ENCODE peak calls at places on chromosomes 6 and 20, in five cellular contexts. H is heart right ventricle; E is body of pancreas; Y is naive thymus-derived CD4-positive, alpha-beta T cell; X is adrenal gland. N is an unnamed sample.
A peak's percentile ranks its signal among the peaks of the same experiment; 100 is the strongest.

GRCh38 chr6:36504982-36505381 is 42.3 kb downstream of the STK38 start:
- DNase-seq in H (no peak), E (no peak), X (no peak), Y (no peak), N (no peak)

GRCh38 chr6:116180375-116180774 is 54.4 kb upstream of the COL10A1 start:
- DNase-seq in X (no peak), H (no peak), Y (no peak), E (no peak), N (no peak)

GRCh38 chr6:16345449-16346330 is 107.3 kb downstream of the GMPR start:
- DNase-seq in E (no peak), X (peak; percentile 73), H (no peak), Y (no peak), N (no peak)

GRCh38 chr6:148528292-148528691 is 185.7 kb downstream of the SASH1 start:
- DNase-seq in Y (no peak), H (no peak), X (no peak), E (no peak), N (peak; percentile 53)

GRCh38 chr6:3346476-3346875 is 87.7 kb downstream of the PSMG4 start:
- DNase-seq in H (no peak), E (no peak), X (no peak), Y (no peak), N (no peak)

GRCh38 chr6:160227038-160227768 is 31.4 kb downstream of the SLC22A2 start:
- DNase-seq in H (no peak), X (no peak), E (no peak), Y (no peak), N (no peak)

GRCh38 chr6:87660226-87660886 is 41.7 kb downstream of the AKIRIN2 start:
- DNase-seq in H (no peak), E (no peak), X (peak; percentile 78), Y (no peak), N (no peak)

GRCh38 chr6:15628499-15629131 is 34.2 kb downstream of the DTNBP1 start:
- DNase-seq in Y (peak; percentile 5), H (no peak), E (peak; percentile 15), X (no peak), N (no peak)

GRCh38 chr20:62737271-62737761 is 28.7 kb downstream of the NTSR1 start:
- DNase-seq in E (no peak), H (no peak), Y (no peak), X (no peak), N (no peak)

GRCh38 chr20:47464380-47465101 is 37.1 kb upstream of the NCOA3 start:
- DNase-seq in H (peak; percentile 53), E (peak; percentile 82), X (peak; percentile 86), Y (no peak), N (no peak)

GRCh38 chr6:6736753-6737654 is 148.5 kb downstream of the LY86 start:
- DNase-seq in Y (no peak), H (peak; percentile 73), E (no peak), X (peak; percentile 89), N (no peak)

GRCh38 chr6:116450185-116450710 is 10.9 kb upstream of the CALHM6 start:
- DNase-seq in X (no peak), H (no peak), E (no peak), Y (no peak), N (no peak)

GRCh38 chr6:82877213-82878195 is 188.1 kb downstream of the UBE3D start:
- DNase-seq in Y (no peak), X (no peak), E (no peak), H (no peak), N (peak; percentile 81)

GRCh38 chr6:161137839-161138544 is 135.9 kb downstream of the AGPAT4 start:
- DNase-seq in E (no peak), Y (no peak), X (no peak), H (no peak), N (peak; percentile 29)

GRCh38 chr20:55947701-55948100 is 57.6 kb downstream of the CBLN4 start:
- DNase-seq in E (no peak), X (no peak), Y (no peak), H (no peak), N (no peak)

GRCh38 chr6:164109770-164110140 is 695.2 kb downstream of the QKI start:
- DNase-seq in X (peak; percentile 47), H (peak; percentile 66), E (peak; percentile 21), Y (no peak), N (no peak)

GRCh38 chr6:80185492-80185891 is 79.0 kb downstream of the BCKDHB start:
- DNase-seq in Y (no peak), X (no peak), E (no peak), H (no peak), N (no peak)

GRCh38 chr6:158816329-158816728 is 2.8 kb downstream of the EZR start:
- DNase-seq in Y (no peak), X (no peak), E (no peak), H (no peak), N (no peak)

GRCh38 chr6:104639671-104640070 is 220.0 kb downstream of the HACE1 start:
- DNase-seq in E (no peak), X (no peak), H (no peak), Y (no peak), N (no peak)

GRCh38 chr20:610130-611046 is at the start of gene TCF15:
- DNase-seq in H (peak; percentile 67), Y (no peak), X (no peak), E (no peak), N (no peak)

GRCh38 chr6:128350416-128351254 is 169.8 kb downstream of the PTPRK start:
- DNase-seq in H (no peak), X (no peak), E (no peak), Y (no peak), N (no peak)

DNA sequence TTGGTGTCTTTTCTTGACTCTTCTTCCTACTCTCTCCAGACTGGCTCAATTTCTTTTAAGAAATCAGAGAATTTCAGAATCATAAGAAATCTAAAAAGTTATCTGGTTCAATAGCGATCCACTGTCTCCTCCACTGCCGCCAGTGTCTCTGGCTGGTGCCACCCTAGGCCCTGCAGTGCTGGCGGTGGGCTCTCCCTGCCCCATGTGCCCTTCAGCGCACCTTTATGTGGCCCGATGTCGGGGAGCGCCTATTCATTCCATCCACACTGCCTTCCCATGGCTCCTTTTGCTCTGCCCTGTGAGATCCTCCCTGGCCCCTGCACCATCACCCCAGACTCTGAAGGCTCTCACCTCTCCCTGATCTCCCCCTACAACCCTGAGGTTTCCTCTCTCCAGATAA is 62.8 kb downstream of the TBXT start:
- DNase-seq in E (no peak), H (no peak), X (no peak), Y (no peak), N (no peak)
- H3K27ac ChIP-seq in E (no peak overlapping the region), H (no peak overlapping the region), X (no peak overlapping the region), Y (no peak overlapping the region), N (no peak overlapping the region)

GRCh38 chr6:43254138-43254817 is 11.0 kb downstream of the TTBK1 start:
- DNase-seq in Y (no peak), E (no peak), X (peak; percentile 49), H (no peak), N (no peak)

GRCh38 chr6:43248791-43249190 is 5.5 kb downstream of the TTBK1 start:
- DNase-seq in X (no peak), Y (no peak), H (no peak), E (no peak), N (no peak)

GRCh38 chr6:43253401-43253800 is 10.1 kb downstream of the TTBK1 start:
- DNase-seq in H (no peak), E (no peak), Y (no peak), X (no peak), N (no peak)

GRCh38 chr6:43248107-43248506 is 4.8 kb downstream of the TTBK1 start:
- DNase-seq in H (no peak), X (no peak), E (no peak), Y (no peak), N (no peak)

DNA sequence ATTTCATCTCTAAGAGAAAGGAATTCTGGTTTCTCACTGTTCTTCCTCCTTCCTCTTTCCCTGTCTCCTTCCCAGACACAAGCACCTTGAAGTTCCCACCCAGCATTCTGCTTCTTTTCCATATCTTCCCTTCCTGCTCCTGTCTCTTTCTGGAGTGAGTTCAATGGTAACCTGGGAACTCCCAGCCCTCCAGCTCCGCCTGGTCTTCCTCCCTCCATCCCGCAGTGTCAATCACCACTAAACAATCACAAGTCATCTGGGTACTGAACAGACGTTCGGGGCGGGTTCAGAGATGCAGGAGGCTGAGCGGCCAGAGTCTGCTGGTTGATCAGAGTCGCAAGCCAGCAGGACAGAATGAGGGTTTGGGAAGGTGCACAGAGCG is 7.7 kb downstream of the TTBK1 start:
- DNase-seq in E (no peak), H (no peak), X (no peak), Y (no peak), N (no peak)
- H3K4me3 ChIP-seq in E (no peak overlapping the region), H (no peak overlapping the region), X (no peak overlapping the region), Y (no peak overlapping the region), N (no peak overlapping the region)

GRCh38 chr6:126054802-126055201 is 68.5 kb downstream of the TRMT11 start:
- DNase-seq in E (no peak), H (no peak), Y (no peak), X (no peak), N (no peak)
- H3K27ac ChIP-seq in E (peak overlapping the region; percentile 7), H (no peak overlapping the region), Y (no peak overlapping the region), X (no peak overlapping the region), N (no peak overlapping the region)

GRCh38 chr6:170160628-170161611 is 130.0 kb downstream of the DLL1 start:
- DNase-seq in Y (no peak), X (no peak), H (no peak), E (no peak), N (no peak)
- H3K4me3 ChIP-seq in Y (no peak overlapping the region), X (no peak overlapping the region), H (no peak overlapping the region), E (no peak overlapping the region), N (no peak overlapping the region)

DNA sequence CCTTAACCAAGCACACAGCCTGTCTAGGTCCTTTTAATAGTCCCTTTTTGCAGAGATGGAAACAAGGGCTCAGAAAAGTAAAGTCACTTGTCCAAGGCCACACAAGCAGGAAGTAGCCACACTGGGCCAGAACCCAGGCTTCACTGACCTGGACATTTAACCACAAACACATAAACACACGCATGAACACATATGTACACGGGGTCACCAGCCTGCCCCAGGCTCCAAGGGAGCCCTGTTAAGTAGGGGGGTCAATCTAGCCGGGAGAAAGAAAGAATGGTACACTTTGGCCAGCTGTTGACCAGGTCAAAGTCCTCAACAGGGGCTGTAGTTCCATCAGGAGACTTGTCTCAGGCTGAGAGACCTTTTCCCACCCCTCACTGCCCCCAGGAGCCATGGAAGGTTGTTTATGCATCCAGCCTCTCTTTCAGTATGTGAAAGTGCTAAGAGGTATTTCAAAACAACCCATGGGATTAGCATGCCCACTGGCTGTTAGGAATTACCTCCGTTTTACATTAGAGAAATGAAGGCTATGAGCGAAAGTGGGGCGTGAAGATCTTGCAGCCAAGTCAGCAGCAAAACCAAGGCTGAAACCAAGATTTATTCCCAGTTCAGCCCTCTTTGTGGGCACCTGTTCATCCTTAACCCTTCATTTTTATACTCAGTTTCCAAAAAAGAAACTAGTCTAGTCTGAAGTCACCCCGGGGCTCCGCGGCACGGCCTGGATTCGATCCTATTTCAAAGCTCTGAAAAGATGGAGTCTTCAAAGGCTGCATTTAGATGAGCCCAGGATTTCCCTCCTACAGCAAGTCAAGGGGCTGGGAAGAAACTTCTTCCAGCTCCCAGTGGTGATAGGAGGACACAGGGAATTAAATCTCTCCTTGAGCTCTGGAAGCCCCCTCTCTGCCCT is 9.8 kb downstream of the SDC4 start:
- DNase-seq in Y (no peak), H (no peak), E (peak; percentile 52), X (no peak), N (no peak)
- H3K27ac ChIP-seq in Y (no peak overlapping the region), H (peak overlapping the region; percentile 96), E (peak overlapping the region; percentile 98), X (peak overlapping the region; percentile 86), N (peak overlapping the region; percentile 97)